ENCODE peak calls at places on chromosomes 4 and X, in six cellular contexts. A is H9, K is neuronal stem cell, U is mesenchymal stem cell, S is H1, I is IMR-90. O is an unnamed sample.
A peak's percentile ranks its signal among the peaks of the same experiment; 100 is the strongest.

GRCh38 chr4:78477276-78477675 is 74.3 kb upstream of the ANXA3 start:
- DNase-seq in A (no peak), K (no peak), U (peak; percentile 35), S (no peak), I (peak; percentile 60), O (no peak)

GRCh38 chrX:1534321-1535168 is 2.4 kb downstream of the P2RY8 start:
- DNase-seq in A (peak; percentile 82), K (no peak), U (no peak), S (no peak), I (no peak), O (no peak)

GRCh38 chr4:153834901-153835300 is 46.0 kb upstream of the SFRP2 start:
- DNase-seq in A (no peak), K (peak; percentile 88), U (no peak), S (no peak), I (no peak), O (no peak)

GRCh38 chrX:72126048-72126415 is 5.7 kb downstream of the RTL5 start:
- DNase-seq in A (no peak), K (no peak), U (no peak), S (no peak), I (no peak), O (no peak)

GRCh38 chr4:94475794-94476193 is 24.1 kb downstream of the PDLIM5 start:
- DNase-seq in A (no peak), K (no peak), U (no peak), S (no peak), I (no peak), O (no peak)

GRCh38 chr4:9947168-9948062 is 73.9 kb downstream of the SLC2A9 start:
- DNase-seq in A (no peak), K (no peak), U (no peak), S (no peak), I (no peak), O (no peak)

GRCh38 chr4:183600189-183600685 is 58.7 kb downstream of the RWDD4 start:
- DNase-seq in A (peak; percentile 48), K (no peak), U (peak; percentile 24), S (no peak), I (no peak), O (peak; percentile 59)

GRCh38 chr4:158299459-158300007 is 89.2 kb downstream of the TMEM144 start:
- DNase-seq in A (no peak), K (no peak), U (no peak), S (no peak), I (no peak), O (no peak)

GRCh38 chr4:107058828-107059227 is 22.7 kb upstream of the DKK2 start:
- DNase-seq in A (no peak), K (no peak), U (no peak), S (no peak), I (no peak), O (no peak)

GRCh38 chrX:120671963-120672362 is 42.1 kb upstream of the C1GALT1C1 start:
- DNase-seq in A (no peak), K (no peak), U (no peak), S (no peak), I (no peak), O (no peak)

GRCh38 chrX:119132961-119133360 is 5.3 kb upstream of the KIAA1210 start:
- DNase-seq in A (no peak), K (no peak), U (no peak), S (no peak), I (no peak), O (no peak)

GRCh38 chr4:55215087-55215486 is 89.7 kb upstream of the KDR start:
- DNase-seq in A (no peak), K (no peak), U (no peak), S (no peak), I (no peak), O (no peak)

GRCh38 chrX:133568109-133568508 is 152.8 kb upstream of the GPC4 start:
- DNase-seq in A (no peak), K (no peak), U (no peak), S (no peak), I (no peak), O (no peak)

GRCh38 chrX:77436682-77437081 is 10.5 kb upstream of the FGF16 start:
- DNase-seq in A (no peak), K (no peak), U (no peak), S (no peak), I (peak; percentile 52), O (no peak)

GRCh38 chr4:39732728-39733127 is 34.8 kb downstream of the UBE2K start:
- DNase-seq in A (no peak), K (no peak), U (peak; percentile 70), S (no peak), I (peak; percentile 90), O (no peak)

GRCh38 chrX:103376118-103376978 is at the start of gene BEX3:
- DNase-seq in A (peak; percentile 93), K (no peak), U (peak; percentile 65), S (peak; percentile 56), I (peak; percentile 59), O (peak; percentile 31)

GRCh38 chr4:134470544-134470943 is 269.0 kb upstream of the PABPC4L start:
- DNase-seq in A (peak; percentile 46), K (no peak), U (peak; percentile 18), S (no peak), I (no peak), O (peak; percentile 26)

GRCh38 chr4:3362431-3363287 is 69.8 kb downstream of the RGS12 start:
- DNase-seq in A (no peak), K (no peak), U (no peak), S (no peak), I (no peak), O (no peak)

GRCh38 chr4:123622572-123622971 is 226.0 kb downstream of the SPRY1 start:
- DNase-seq in A (no peak), K (no peak), U (no peak), S (no peak), I (no peak), O (no peak)

GRCh38 chr4:156390599-156391296 is 437.1 kb upstream of the CTSO start:
- DNase-seq in A (no peak), K (no peak), U (no peak), S (no peak), I (no peak), O (no peak)

GRCh38 chr4:7439699-7440098 is 5.0 kb upstream of the PSAPL1 start:
- DNase-seq in A (no peak), K (no peak), U (no peak), S (no peak), I (no peak), O (no peak)

GRCh38 chr4:158006973-158007372 is 165.9 kb downstream of the GASK1B start:
- DNase-seq in A (no peak), K (no peak), U (no peak), S (no peak), I (no peak), O (peak; percentile 26)

GRCh38 chrX:111868726-111869638 is 7.0 kb upstream of the TRPC5OS start:
- DNase-seq in A (no peak), K (peak; percentile 11), U (peak; percentile 35), S (no peak), I (peak; percentile 13), O (no peak)

GRCh38 chr4:130214268-130214667 is 1118.3 kb downstream of the C4orf33 start:
- DNase-seq in A (no peak), K (no peak), U (no peak), S (no peak), I (no peak), O (no peak)

GRCh38 chrX:72621619-72622485 is 49.2 kb upstream of the HDAC8 start:
- DNase-seq in A (no peak), K (no peak), U (peak; percentile 45), S (no peak), I (peak; percentile 61), O (peak; percentile 8)

GRCh38 chrX:17750436-17750835 is 13.1 kb downstream of the SCML1 start:
- DNase-seq in A (no peak), K (no peak), U (no peak), S (no peak), I (no peak), O (no peak)

GRCh38 chrX:17743913-17744312 is 6.6 kb downstream of the SCML1 start:
- DNase-seq in A (no peak), K (no peak), U (no peak), S (no peak), I (peak; percentile 20), O (no peak)

GRCh38 chrX:17747692-17748091 is 10.4 kb downstream of the SCML1 start:
- DNase-seq in A (no peak), K (no peak), U (no peak), S (no peak), I (no peak), O (no peak)

GRCh38 chrX:17744896-17745523 is 7.7 kb downstream of the SCML1 start:
- DNase-seq in A (no peak), K (no peak), U (no peak), S (no peak), I (no peak), O (no peak)

DNA sequence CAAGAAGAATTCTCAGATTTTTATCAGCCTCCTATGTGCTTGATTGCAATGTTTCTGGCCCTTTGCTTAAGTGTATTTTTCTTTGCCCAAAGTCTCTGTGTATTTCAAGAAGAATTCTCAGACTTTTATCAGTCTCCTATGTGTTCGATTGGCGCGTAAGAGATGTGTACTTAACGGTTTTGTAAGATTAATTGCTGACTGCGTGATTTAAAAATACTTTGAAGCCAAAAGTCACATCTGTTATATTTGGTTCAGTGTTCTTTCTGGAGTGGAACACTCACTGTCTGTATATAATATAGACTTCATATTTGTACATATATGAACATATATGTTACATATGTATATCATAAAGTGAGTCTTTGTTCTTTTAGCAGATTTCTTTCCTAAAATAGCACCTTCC is 11.4 kb downstream of the SCML1 start:
- DNase-seq in A (no peak), K (no peak), U (no peak), S (no peak), I (no peak), O (no peak)
- H3K14ac ChIP-seq in A (no peak overlapping the region), K (no peak overlapping the region), U (no peak overlapping the region), S (no peak overlapping the region), I (no peak overlapping the region), O (no peak overlapping the region)

DNA sequence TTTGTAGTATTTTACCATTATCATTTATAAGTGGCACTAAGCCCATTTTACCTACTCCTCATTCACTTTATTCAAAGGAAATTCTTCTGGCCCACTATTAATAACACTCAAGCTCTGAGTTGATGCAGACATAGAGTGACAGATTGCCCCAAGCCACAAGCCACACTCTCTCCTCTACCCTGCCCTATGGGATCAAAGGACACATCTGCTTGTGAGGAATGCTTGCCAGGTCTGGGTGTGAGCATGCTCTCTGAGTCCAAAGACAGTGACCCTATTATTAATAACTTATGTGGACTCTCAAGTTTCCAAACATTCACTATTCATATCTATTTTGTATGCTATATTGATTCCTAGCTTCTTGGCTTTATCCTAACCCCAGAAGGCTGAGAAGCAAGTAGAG is 18.5 kb downstream of the ETNPPL start:
- DNase-seq in A (no peak), K (no peak), U (no peak), S (no peak), I (no peak), O (no peak)
- H3K27ac ChIP-seq in A (no peak overlapping the region), K (no peak overlapping the region), U (no peak overlapping the region), S (no peak overlapping the region), I (no peak overlapping the region), O (no peak overlapping the region)

DNA sequence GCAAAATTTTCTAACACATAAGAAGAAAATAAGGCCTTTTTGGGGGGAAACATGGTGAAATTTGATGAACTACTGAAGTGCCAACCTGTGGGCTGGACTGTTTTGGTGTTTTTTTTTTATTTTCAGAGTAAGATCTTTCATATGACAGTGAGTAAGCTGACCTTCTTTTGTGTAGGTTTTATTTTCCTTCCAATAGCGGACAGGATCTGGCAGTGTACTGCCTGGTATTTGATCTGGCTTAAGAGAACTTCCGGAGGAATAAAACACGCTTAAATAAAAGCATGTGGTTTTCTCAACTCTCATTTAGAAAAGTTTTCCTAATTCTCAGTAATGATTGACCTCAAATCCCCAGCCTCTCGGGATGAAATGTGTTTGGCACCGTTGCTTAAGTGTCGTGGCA is 65.5 kb upstream of the PDLIM3 start:
- DNase-seq in A (no peak), K (no peak), U (no peak), S (no peak), I (no peak), O (no peak)
- H3K23ac ChIP-seq in A (no peak overlapping the region), K (no peak overlapping the region), U (no peak overlapping the region), S (no peak overlapping the region), I (no peak overlapping the region), O (no peak overlapping the region)

GRCh38 chrX:41616255-41616654 is 72.5 kb upstream of the GPR34 start:
- DNase-seq in A (no peak), K (no peak), U (no peak), S (no peak), I (no peak), O (no peak)
- H3K14ac ChIP-seq in A (no peak overlapping the region), K (no peak overlapping the region), U (no peak overlapping the region), S (no peak overlapping the region), I (no peak overlapping the region), O (no peak overlapping the region)

O was measured in trophoblast cell.